ENCODE peak calls at places on chromosomes 4 and X, in seven cellular contexts. One of them, this sample, is unnamed.

GRCh38 chr4:176443646-176444409 is 124.1 kb downstream of the SPCS3 start:
- DNase-seq in GM12892: no peak
- DNase-seq in NCI-H1105 treated with DMSO at 0.1 percent for 48 hours: no peak
- DNase-seq in SW 1271: no peak
- DNase-seq in memory B cell: no peak
- DNase-seq in H7: no peak
- DNase-seq in stimulated activated CD8-positive, alpha-beta memory T cell treated with anti-CD3 and anti-CD28 coated beads, Interleukin-7, amount 100 ng/mL, for 24 hours: no peak
- DNase-seq in this sample: peak

GRCh38 chr4:162131256-162131655 is 32.5 kb downstream of the FSTL5 start:
- DNase-seq in GM12892: no peak
- DNase-seq in NCI-H1105 treated with DMSO at 0.1 percent for 48 hours: no peak
- DNase-seq in SW 1271: no peak
- DNase-seq in memory B cell: no peak
- DNase-seq in H7: no peak
- DNase-seq in stimulated activated CD8-positive, alpha-beta memory T cell treated with anti-CD3 and anti-CD28 coated beads, Interleukin-7, amount 100 ng/mL, for 24 hours: no peak
- DNase-seq in this sample: no peak

GRCh38 chr4:105246712-105247111 is 100.0 kb downstream of the TET2 start:
- DNase-seq in GM12892: no peak
- DNase-seq in NCI-H1105 treated with DMSO at 0.1 percent for 48 hours: no peak
- DNase-seq in SW 1271: no peak
- DNase-seq in memory B cell: no peak
- DNase-seq in H7: no peak
- DNase-seq in stimulated activated CD8-positive, alpha-beta memory T cell treated with anti-CD3 and anti-CD28 coated beads, Interleukin-7, amount 100 ng/mL, for 24 hours: no peak
- DNase-seq in this sample: peak

GRCh38 chr4:105677689-105678088 is 30.8 kb downstream of the INTS12 start:
- DNase-seq in GM12892: no peak
- DNase-seq in NCI-H1105 treated with DMSO at 0.1 percent for 48 hours: no peak
- DNase-seq in SW 1271: no peak
- DNase-seq in memory B cell: no peak
- DNase-seq in H7: no peak
- DNase-seq in stimulated activated CD8-positive, alpha-beta memory T cell treated with anti-CD3 and anti-CD28 coated beads, Interleukin-7, amount 100 ng/mL, for 24 hours: no peak
- DNase-seq in this sample: no peak

GRCh38 chr4:29326816-29327215 is 1393.4 kb upstream of the PCDH7 start:
- DNase-seq in GM12892: no peak
- DNase-seq in NCI-H1105 treated with DMSO at 0.1 percent for 48 hours: no peak
- DNase-seq in SW 1271: no peak
- DNase-seq in memory B cell: no peak
- DNase-seq in H7: no peak
- DNase-seq in stimulated activated CD8-positive, alpha-beta memory T cell treated with anti-CD3 and anti-CD28 coated beads, Interleukin-7, amount 100 ng/mL, for 24 hours: no peak
- DNase-seq in this sample: no peak

GRCh38 chr4:118967393-118967792 is 78.7 kb downstream of the SYNPO2 start:
- DNase-seq in GM12892: no peak
- DNase-seq in NCI-H1105 treated with DMSO at 0.1 percent for 48 hours: no peak
- DNase-seq in SW 1271: no peak
- DNase-seq in memory B cell: no peak
- DNase-seq in H7: no peak
- DNase-seq in stimulated activated CD8-positive, alpha-beta memory T cell treated with anti-CD3 and anti-CD28 coated beads, Interleukin-7, amount 100 ng/mL, for 24 hours: no peak
- DNase-seq in this sample: no peak

GRCh38 chr4:94304365-94304971 is 38.2 kb downstream of the HPGDS start:
- DNase-seq in GM12892: no peak
- DNase-seq in NCI-H1105 treated with DMSO at 0.1 percent for 48 hours: peak
- DNase-seq in SW 1271: no peak
- DNase-seq in memory B cell: no peak
- DNase-seq in H7: peak
- DNase-seq in stimulated activated CD8-positive, alpha-beta memory T cell treated with anti-CD3 and anti-CD28 coated beads, Interleukin-7, amount 100 ng/mL, for 24 hours: no peak
- DNase-seq in this sample: no peak

GRCh38 chrX:17033225-17033624 is 86.8 kb downstream of the REPS2 start:
- DNase-seq in GM12892: no peak
- DNase-seq in NCI-H1105 treated with DMSO at 0.1 percent for 48 hours: no peak
- DNase-seq in SW 1271: no peak
- DNase-seq in memory B cell: no peak
- DNase-seq in H7: no peak
- DNase-seq in stimulated activated CD8-positive, alpha-beta memory T cell treated with anti-CD3 and anti-CD28 coated beads, Interleukin-7, amount 100 ng/mL, for 24 hours: no peak
- DNase-seq in this sample: no peak

GRCh38 chrX:10414106-10414824 is 206.1 kb downstream of the MID1 start:
- DNase-seq in GM12892: no peak
- DNase-seq in NCI-H1105 treated with DMSO at 0.1 percent for 48 hours: no peak
- DNase-seq in SW 1271: no peak
- DNase-seq in memory B cell: no peak
- DNase-seq in H7: no peak
- DNase-seq in stimulated activated CD8-positive, alpha-beta memory T cell treated with anti-CD3 and anti-CD28 coated beads, Interleukin-7, amount 100 ng/mL, for 24 hours: no peak
- DNase-seq in this sample: no peak

This sample was measured in AG09309.